ENCODE peak calls at places on chromosomes 6 and 20, in four cellular contexts. X is nephron progenitor cell, Q is brain microvascular endothelial cell, A is fibroblast of the aortic adventitia. Y is an unnamed sample.

GRCh38 chr6:6696867-6697531 is 108.5 kb downstream of the LY86 start:
- DNase-seq in Q (peak; percentile 61), A (peak; percentile 75), X (peak; percentile 83), Y (no peak)

GRCh38 chr6:111944541-111944940 is 71.3 kb upstream of the FYN start:
- DNase-seq in X (no peak), Q (no peak), A (peak; percentile 21), Y (no peak)

GRCh38 chr6:166618251-166618650 is 8.8 kb downstream of the RPS6KA2 start:
- DNase-seq in A (no peak), Q (no peak), X (no peak), Y (no peak)

GRCh38 chr20:25360631-25361286 is 29.9 kb downstream of the ABHD12 start:
- DNase-seq in Q (peak; percentile 75), A (peak; percentile 17), X (no peak), Y (no peak)

GRCh38 chr6:85460951-85461805 is 11.3 kb downstream of the NT5E start:
- DNase-seq in X (no peak), A (peak; percentile 83), Q (no peak), Y (no peak)

GRCh38 chr6:158907931-158908330 is 88.8 kb upstream of the EZR start:
- DNase-seq in A (no peak), Q (no peak), X (no peak), Y (no peak)

GRCh38 chr20:62952373-62953166 is at the start of gene SLC17A9:
- DNase-seq in A (no peak), Q (peak; percentile 18), X (peak; percentile 50), Y (no peak)

GRCh38 chr6:35035481-35036030 is 105.6 kb downstream of the TCP11 start:
- DNase-seq in A (no peak), Q (no peak), X (no peak), Y (no peak)

GRCh38 chr6:6918216-6918983 is 189.4 kb upstream of the RREB1 start:
- DNase-seq in Q (peak; percentile 45), X (no peak), A (peak; percentile 53), Y (no peak)

GRCh38 chr20:37524221-37524700 is 3.2 kb downstream of the NNAT start:
- DNase-seq in Q (no peak), X (no peak), A (no peak), Y (no peak)

GRCh38 chr6:36487698-36488097 is 44.9 kb downstream of the KCTD20 start:
- DNase-seq in A (peak; percentile 33), Q (no peak), X (no peak), Y (no peak)

GRCh38 chr20:53463101-53463972 is 130.3 kb downstream of the ZNF217 start:
- DNase-seq in Q (no peak), X (no peak), A (no peak), Y (no peak)